ENCODE peak calls at places on chromosomes 5 and 9, in ten cellular contexts. One of them, this sample, is unnamed.

GRCh38 chr9:4126184-4126865 is 173.5 kb downstream of the GLIS3 start:
- DNase-seq in astrocyte: peak; percentile 89
- DNase-seq in neural crest cell: no peak
- DNase-seq in PC-3: peak; percentile 79
- DNase-seq in cardiac fibroblast: peak; percentile 86
- DNase-seq in body of pancreas: no peak
- DNase-seq in OCI-LY7: no peak
- DNase-seq in GM12865: no peak
- DNase-seq in adrenal gland: no peak
- DNase-seq in coronary artery: no peak
- DNase-seq in this sample: no peak

GRCh38 chr5:172086312-172086975 is 80.0 kb upstream of the FBXW11 start:
- DNase-seq in astrocyte: no peak
- DNase-seq in adrenal gland: no peak
- DNase-seq in PC-3: no peak
- DNase-seq in OCI-LY7: no peak
- DNase-seq in body of pancreas: no peak
- DNase-seq in cardiac fibroblast: no peak
- DNase-seq in neural crest cell: no peak
- DNase-seq in coronary artery: peak; percentile 67
- DNase-seq in GM12865: peak; percentile 34
- DNase-seq in this sample: no peak

GRCh38 chr5:91077623-91078022 is 305.5 kb downstream of the ARRDC3 start:
- DNase-seq in GM12865: no peak
- DNase-seq in adrenal gland: no peak
- DNase-seq in body of pancreas: no peak
- DNase-seq in cardiac fibroblast: no peak
- DNase-seq in astrocyte: no peak
- DNase-seq in OCI-LY7: no peak
- DNase-seq in coronary artery: no peak
- DNase-seq in PC-3: peak; percentile 77
- DNase-seq in neural crest cell: no peak
- DNase-seq in this sample: no peak

GRCh38 chr9:107809859-107810492 is 320.4 kb upstream of the KLF4 start:
- DNase-seq in adrenal gland: no peak
- DNase-seq in OCI-LY7: no peak
- DNase-seq in astrocyte: peak; percentile 22
- DNase-seq in neural crest cell: no peak
- DNase-seq in cardiac fibroblast: peak; percentile 36
- DNase-seq in GM12865: no peak
- DNase-seq in coronary artery: no peak
- DNase-seq in PC-3: peak; percentile 55
- DNase-seq in body of pancreas: no peak
- DNase-seq in this sample: peak; percentile 26

GRCh38 chr9:4985376-4986266 is 549 bp downstream of the JAK2 start:
- DNase-seq in cardiac fibroblast: peak; percentile 49
- DNase-seq in coronary artery: no peak
- DNase-seq in GM12865: peak; percentile 60
- DNase-seq in neural crest cell: peak; percentile 15
- DNase-seq in OCI-LY7: peak; percentile 62
- DNase-seq in adrenal gland: peak; percentile 46
- DNase-seq in PC-3: peak; percentile 49
- DNase-seq in body of pancreas: peak; percentile 48
- DNase-seq in astrocyte: peak; percentile 45
- DNase-seq in this sample: peak; percentile 13

GRCh38 chr9:88722753-88723152 is 187.8 kb downstream of the NXNL2 start:
- DNase-seq in OCI-LY7: peak; percentile 10
- DNase-seq in neural crest cell: no peak
- DNase-seq in cardiac fibroblast: peak; percentile 39
- DNase-seq in PC-3: peak; percentile 47
- DNase-seq in adrenal gland: no peak
- DNase-seq in astrocyte: no peak
- DNase-seq in coronary artery: no peak
- DNase-seq in body of pancreas: no peak
- DNase-seq in GM12865: no peak
- DNase-seq in this sample: no peak

GRCh38 chr9:96038914-96039313 is 163.4 kb downstream of the ERCC6L2 start:
- DNase-seq in PC-3: no peak
- DNase-seq in adrenal gland: no peak
- DNase-seq in coronary artery: no peak
- DNase-seq in body of pancreas: no peak
- DNase-seq in cardiac fibroblast: no peak
- DNase-seq in neural crest cell: no peak
- DNase-seq in GM12865: no peak
- DNase-seq in astrocyte: no peak
- DNase-seq in OCI-LY7: no peak
- DNase-seq in this sample: no peak

GRCh38 chr5:112689510-112689909 is 48.2 kb upstream of the APC start:
- DNase-seq in body of pancreas: no peak
- DNase-seq in PC-3: no peak
- DNase-seq in coronary artery: no peak
- DNase-seq in GM12865: no peak
- DNase-seq in cardiac fibroblast: peak; percentile 34
- DNase-seq in astrocyte: peak; percentile 62
- DNase-seq in OCI-LY7: no peak
- DNase-seq in adrenal gland: no peak
- DNase-seq in neural crest cell: no peak
- DNase-seq in this sample: no peak

GRCh38 chr5:157965040-157965439 is 106.1 kb upstream of the CLINT1 start:
- DNase-seq in astrocyte: no peak
- DNase-seq in GM12865: no peak
- DNase-seq in PC-3: peak; percentile 71
- DNase-seq in adrenal gland: no peak
- DNase-seq in cardiac fibroblast: no peak
- DNase-seq in body of pancreas: no peak
- DNase-seq in OCI-LY7: no peak
- DNase-seq in coronary artery: no peak
- DNase-seq in neural crest cell: no peak
- DNase-seq in this sample: no peak

GRCh38 chr5:59036274-59036961 is 453.5 kb downstream of the RAB3C start:
- DNase-seq in OCI-LY7: no peak
- DNase-seq in astrocyte: peak; percentile 89
- DNase-seq in PC-3: peak; percentile 86
- DNase-seq in neural crest cell: no peak
- DNase-seq in cardiac fibroblast: peak; percentile 98
- DNase-seq in coronary artery: no peak
- DNase-seq in GM12865: no peak
- DNase-seq in adrenal gland: no peak
- DNase-seq in body of pancreas: no peak
- DNase-seq in this sample: no peak

GRCh38 chr9:134759001-134759607 is 117.5 kb downstream of the COL5A1 start:
- DNase-seq in neural crest cell: no peak
- DNase-seq in cardiac fibroblast: peak; percentile 43
- DNase-seq in astrocyte: peak; percentile 59
- DNase-seq in coronary artery: no peak
- DNase-seq in OCI-LY7: no peak
- DNase-seq in body of pancreas: no peak
- DNase-seq in adrenal gland: no peak
- DNase-seq in GM12865: no peak
- DNase-seq in PC-3: no peak
- DNase-seq in this sample: no peak

GRCh38 chr9:137989156-137989555 is 111.6 kb downstream of the CACNA1B start:
- DNase-seq in PC-3: no peak
- DNase-seq in astrocyte: no peak
- DNase-seq in OCI-LY7: no peak
- DNase-seq in cardiac fibroblast: no peak
- DNase-seq in neural crest cell: no peak
- DNase-seq in GM12865: no peak
- DNase-seq in body of pancreas: no peak
- DNase-seq in coronary artery: no peak
- DNase-seq in adrenal gland: no peak
- DNase-seq in this sample: no peak

GRCh38 chr5:37789991-37790390 is 49.9 kb downstream of the GDNF start:
- DNase-seq in PC-3: peak; percentile 38
- DNase-seq in neural crest cell: no peak
- DNase-seq in adrenal gland: no peak
- DNase-seq in coronary artery: no peak
- DNase-seq in GM12865: no peak
- DNase-seq in astrocyte: peak; percentile 53
- DNase-seq in body of pancreas: no peak
- DNase-seq in cardiac fibroblast: peak; percentile 72
- DNase-seq in OCI-LY7: no peak
- DNase-seq in this sample: peak; percentile 52

GRCh38 chr5:80615266-80615914 is 39.1 kb upstream of the MSH3 start:
- DNase-seq in OCI-LY7: no peak
- DNase-seq in PC-3: no peak
- DNase-seq in neural crest cell: peak; percentile 19
- DNase-seq in adrenal gland: no peak
- DNase-seq in cardiac fibroblast: no peak
- DNase-seq in astrocyte: no peak
- DNase-seq in coronary artery: no peak
- DNase-seq in body of pancreas: no peak
- DNase-seq in GM12865: no peak
- DNase-seq in this sample: no peak

GRCh38 chr9:19104528-19105282 is 2.0 kb upstream of the HAUS6 start:
- DNase-seq in neural crest cell: no peak
- DNase-seq in PC-3: no peak
- DNase-seq in OCI-LY7: no peak
- DNase-seq in cardiac fibroblast: no peak
- DNase-seq in astrocyte: no peak
- DNase-seq in coronary artery: no peak
- DNase-seq in adrenal gland: no peak
- DNase-seq in body of pancreas: no peak
- DNase-seq in GM12865: no peak
- DNase-seq in this sample: no peak

GRCh38 chr9:37421914-37422288 is 595 bp upstream of the GRHPR start:
- DNase-seq in cardiac fibroblast: no peak
- DNase-seq in GM12865: no peak
- DNase-seq in adrenal gland: peak; percentile 75
- DNase-seq in astrocyte: no peak
- DNase-seq in OCI-LY7: no peak
- DNase-seq in body of pancreas: peak; percentile 62
- DNase-seq in PC-3: no peak
- DNase-seq in coronary artery: no peak
- DNase-seq in neural crest cell: no peak
- DNase-seq in this sample: no peak

GRCh38 chr5:135439426-135440205 is 7.5 kb downstream of the DCANP1 start:
- DNase-seq in GM12865: no peak
- DNase-seq in astrocyte: no peak
- DNase-seq in cardiac fibroblast: no peak
- DNase-seq in OCI-LY7: no peak
- DNase-seq in PC-3: no peak
- DNase-seq in adrenal gland: no peak
- DNase-seq in coronary artery: no peak
- DNase-seq in body of pancreas: no peak
- DNase-seq in neural crest cell: no peak
- DNase-seq in this sample: no peak

DNA sequence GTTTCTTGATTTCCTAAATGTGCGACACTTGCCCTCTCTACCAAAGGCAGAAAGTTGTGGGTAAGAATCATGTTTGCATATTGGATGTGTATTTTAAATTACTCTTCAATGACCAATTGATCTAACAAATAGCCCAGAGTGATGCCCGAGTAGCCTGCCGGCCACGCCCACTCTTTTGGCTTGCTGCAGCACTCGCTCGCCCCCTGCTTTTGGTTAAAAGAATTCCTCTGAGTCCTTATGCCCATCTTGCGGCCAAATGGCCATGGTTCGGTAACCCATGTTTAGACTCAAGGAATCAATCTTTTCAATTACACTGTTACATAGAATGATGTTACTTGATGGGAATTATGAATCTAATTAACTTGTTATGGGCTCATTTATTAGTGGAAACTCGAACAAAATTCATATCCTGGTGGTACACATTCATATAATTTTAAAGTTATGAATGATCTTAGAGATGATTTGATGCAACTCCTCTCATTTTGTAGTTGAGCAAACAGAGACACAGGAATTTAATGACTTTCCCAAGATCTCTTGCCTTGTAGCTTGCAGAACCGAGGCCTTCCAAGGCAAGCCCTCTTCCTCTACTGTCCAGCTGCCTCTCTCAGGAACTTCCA is 36.5 kb downstream of the PPIC start:
- DNase-seq in coronary artery: no peak
- DNase-seq in body of pancreas: peak; percentile 85
- DNase-seq in adrenal gland: peak; percentile 35
- DNase-seq in astrocyte: peak; percentile 6
- DNase-seq in cardiac fibroblast: peak; percentile 63
- DNase-seq in neural crest cell: peak; percentile 40
- DNase-seq in GM12865: peak; percentile 74
- DNase-seq in PC-3: peak; percentile 53
- DNase-seq in OCI-LY7: peak; percentile 47
- DNase-seq in this sample: no peak
- TF ChIP-seq CTCF in coronary artery: no peak
- TF ChIP-seq CTCF in body of pancreas: peak; percentile 67
- TF ChIP-seq CTCF in adrenal gland: peak; percentile 54
- TF ChIP-seq CTCF in astrocyte: peak; percentile 21
- TF ChIP-seq CTCF in cardiac fibroblast: peak; percentile 60
- TF ChIP-seq CTCF in neural crest cell: peak; percentile 69
- TF ChIP-seq CTCF in GM12865: peak; percentile 58
- TF ChIP-seq CTCF in PC-3: peak; percentile 72
- TF ChIP-seq CTCF in OCI-LY7: peak; percentile 78
- TF ChIP-seq CTCF in this sample: peak; percentile 51

GRCh38 chr5:174553556-174553955 is 170.8 kb upstream of the MSX2 start:
- DNase-seq in PC-3: no peak
- DNase-seq in OCI-LY7: no peak
- DNase-seq in coronary artery: peak; percentile 92
- DNase-seq in cardiac fibroblast: no peak
- DNase-seq in neural crest cell: no peak
- DNase-seq in body of pancreas: no peak
- DNase-seq in adrenal gland: peak; percentile 25
- DNase-seq in GM12865: no peak
- DNase-seq in astrocyte: peak; percentile 76
- DNase-seq in this sample: no peak
- TF ChIP-seq CTCF in PC-3: no peak
- TF ChIP-seq CTCF in OCI-LY7: no peak
- TF ChIP-seq CTCF in coronary artery: no peak
- TF ChIP-seq CTCF in cardiac fibroblast: no peak
- TF ChIP-seq CTCF in neural crest cell: no peak
- TF ChIP-seq CTCF in body of pancreas: no peak
- TF ChIP-seq CTCF in adrenal gland: no peak
- TF ChIP-seq CTCF in GM12865: no peak
- TF ChIP-seq CTCF in astrocyte: no peak
- TF ChIP-seq CTCF in this sample: no peak

GRCh38 chr9:131407717-131408195 is 13.9 kb downstream of the PRRC2B start:
- DNase-seq in neural crest cell: no peak
- DNase-seq in cardiac fibroblast: peak; percentile 64
- DNase-seq in astrocyte: no peak
- DNase-seq in PC-3: no peak
- DNase-seq in body of pancreas: peak; percentile 61
- DNase-seq in GM12865: no peak
- DNase-seq in coronary artery: no peak
- DNase-seq in OCI-LY7: no peak
- DNase-seq in adrenal gland: no peak
- DNase-seq in this sample: no peak
- TF ChIP-seq CTCF in neural crest cell: no peak
- TF ChIP-seq CTCF in cardiac fibroblast: peak; percentile 48
- TF ChIP-seq CTCF in astrocyte: peak; percentile 25
- TF ChIP-seq CTCF in PC-3: no peak
- TF ChIP-seq CTCF in body of pancreas: no peak
- TF ChIP-seq CTCF in GM12865: no peak
- TF ChIP-seq CTCF in coronary artery: peak; percentile 23
- TF ChIP-seq CTCF in OCI-LY7: peak; percentile 44
- TF ChIP-seq CTCF in adrenal gland: peak; percentile 55
- TF ChIP-seq CTCF in this sample: peak; percentile 48

DNA sequence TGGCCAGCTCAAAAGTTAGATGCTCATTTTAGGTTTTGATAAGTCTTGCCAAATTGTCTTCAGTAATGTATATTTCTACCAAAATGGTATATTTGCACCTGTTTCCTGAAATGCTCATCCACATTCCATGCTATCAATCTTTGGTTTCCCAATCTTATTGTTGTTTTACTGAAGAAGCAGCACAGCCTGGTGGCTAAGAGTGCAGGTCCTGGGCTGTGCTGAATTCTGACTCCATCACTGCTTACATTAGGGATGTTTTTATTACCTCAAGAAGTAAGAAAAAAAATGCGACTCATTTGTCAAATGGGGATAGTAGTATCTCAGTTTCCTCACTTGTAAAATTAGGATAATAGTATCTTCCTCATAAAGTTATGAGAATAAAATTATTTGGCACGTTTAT is 13.6 kb upstream of the S100Z start:
- DNase-seq in coronary artery: no peak
- DNase-seq in neural crest cell: no peak
- DNase-seq in body of pancreas: no peak
- DNase-seq in adrenal gland: no peak
- DNase-seq in GM12865: no peak
- DNase-seq in cardiac fibroblast: peak; percentile 52
- DNase-seq in PC-3: peak; percentile 29
- DNase-seq in OCI-LY7: no peak
- DNase-seq in astrocyte: no peak
- DNase-seq in this sample: no peak
- TF ChIP-seq CTCF in coronary artery: no peak
- TF ChIP-seq CTCF in neural crest cell: no peak
- TF ChIP-seq CTCF in body of pancreas: no peak
- TF ChIP-seq CTCF in adrenal gland: no peak
- TF ChIP-seq CTCF in GM12865: no peak
- TF ChIP-seq CTCF in cardiac fibroblast: peak; percentile 24
- TF ChIP-seq CTCF in PC-3: peak; percentile 29
- TF ChIP-seq CTCF in OCI-LY7: no peak
- TF ChIP-seq CTCF in astrocyte: peak; percentile 20
- TF ChIP-seq CTCF in this sample: peak; percentile 29